ENCODE peak calls at places on chromosomes 11 and 22, in four cellular contexts. E, S, K and U are unnamed samples.
A peak's percentile ranks its signal among the peaks of the same experiment; 100 is the strongest.

GRCh38 chr11:30573951-30574350 is 12.2 kb downstream of the MPPED2 start:
- DNase-seq in K (no peak), E (no peak), S (no peak), U (no peak)

GRCh38 chr22:33896801-33897620 is 23.3 kb downstream of the LARGE1 start:
- DNase-seq in S (no peak), E (no peak), K (no peak), U (no peak)

GRCh38 chr11:84437129-84438123 is 1151.3 kb upstream of the CCDC90B start:
- DNase-seq in S (no peak), K (no peak), E (no peak), U (no peak)

GRCh38 chr11:118012083-118012669 is 26.0 kb downstream of the IL10RA start:
- DNase-seq in K (no peak), E (no peak), S (no peak), U (no peak)

GRCh38 chr11:2655834-2656622 is 43.8 kb downstream of the KCNQ1OT1 start:
- DNase-seq in K (no peak), S (peak; percentile 21), E (no peak), U (no peak)

GRCh38 chr11:75773595-75774353 is 5.2 kb downstream of the DGAT2 start:
- DNase-seq in S (no peak), K (no peak), E (no peak), U (no peak)

GRCh38 chr11:130145975-130146776 is 13.4 kb upstream of the ST14 start:
- DNase-seq in K (no peak), E (no peak), S (no peak), U (no peak)

GRCh38 chr11:91926967-91927366 is 297.7 kb upstream of the FAT3 start:
- DNase-seq in E (no peak), K (no peak), S (no peak), U (no peak)

GRCh38 chr11:112453601-112454577 is 193.2 kb upstream of the PLET1 start:
- DNase-seq in E (peak; percentile 26), S (peak; percentile 15), K (peak; percentile 24), U (no peak)

GRCh38 chr11:19728436-19728835 is 15.8 kb downstream of the NAV2 start:
- DNase-seq in S (peak; percentile 44), E (no peak), K (no peak), U (no peak)

GRCh38 chr22:17264321-17265052 is 45.3 kb upstream of the ADA2 start:
- DNase-seq in E (no peak), K (no peak), S (no peak), U (no peak)

GRCh38 chr11:63869686-63870085 is 30.8 kb downstream of the MARK2 start:
- DNase-seq in K (peak; percentile 54), S (no peak), E (no peak), U (no peak)

GRCh38 chr11:57668467-57668890 is 565 bp downstream of the ZDHHC5 start:
- DNase-seq in E (no peak), K (peak; percentile 26), S (no peak), U (no peak)

GRCh38 chr11:60810151-60810550 is 25.0 kb downstream of the MS4A10 start:
- DNase-seq in S (no peak), E (no peak), K (no peak), U (no peak)

GRCh38 chr22:44892243-44892642 is 117.6 kb downstream of the PHF21B start:
- DNase-seq in E (no peak), S (no peak), K (no peak), U (no peak)

GRCh38 chr22:33271390-33272161 is 213.4 kb upstream of the SYN3 start:
- DNase-seq in E (no peak), S (peak; percentile 1), K (no peak), U (no peak)

GRCh38 chr11:19890308-19890707 is 177.7 kb downstream of the NAV2 start:
- DNase-seq in E (no peak), K (no peak), S (peak; percentile 90), U (no peak)

GRCh38 chr11:2762451-2762850 is 62.7 kb upstream of the KCNQ1OT1 start:
- DNase-seq in K (no peak), S (no peak), E (no peak), U (no peak)

GRCh38 chr22:20656516-20656901 is 117.4 kb upstream of the SERPIND1 start:
- DNase-seq in S (no peak), K (no peak), E (no peak), U (no peak)

GRCh38 chr11:116334596-116334995 is 438.2 kb downstream of the BUD13 start:
- DNase-seq in E (no peak), S (no peak), K (no peak), U (no peak)

GRCh38 chr22:25404556-25404922 is 159.9 kb upstream of the GRK3 start:
- DNase-seq in E (no peak), S (no peak), K (no peak), U (no peak)

GRCh38 chr11:112748713-112749481 is 212.3 kb upstream of the NCAM1 start:
- DNase-seq in E (no peak), K (no peak), S (no peak), U (no peak)

GRCh38 chr11:44729065-44729464 is 2.3 kb downstream of the TSPAN18 start:
- DNase-seq in E (no peak), S (no peak), K (no peak), U (no peak)

GRCh38 chr11:1256257-1257045 is 33.6 kb downstream of the MUC5B start:
- DNase-seq in K (no peak), E (no peak), S (no peak), U (no peak)